ENCODE peak calls at places on chromosome 13, in eight cellular contexts. One of them, this sample, is unnamed. For H3K27me3 and H3K4me1, the result is how much of the 10 kb centered on the place peaks cover.

GRCh38 chr13:50358221-50358620 is 343.0 kb downstream of the KCNRG start:
- DNase-seq in tibial artery: no peak
- DNase-seq in heart right ventricle: peak
- DNase-seq in CD8-positive, alpha-beta memory T cell: no peak
- DNase-seq in foreskin keratinocyte: no peak
- DNase-seq in IMR-90: no peak
- DNase-seq in psoas muscle: no peak
- DNase-seq in transverse colon: no peak
- DNase-seq in this sample: no peak

GRCh38 chr13:26022538-26023292 is 29.1 kb downstream of the SHISA2 start:
- DNase-seq in tibial artery: peak
- DNase-seq in heart right ventricle: peak
- DNase-seq in CD8-positive, alpha-beta memory T cell: no peak
- DNase-seq in foreskin keratinocyte: peak
- DNase-seq in IMR-90: peak
- DNase-seq in psoas muscle: peak
- DNase-seq in transverse colon: no peak
- DNase-seq in this sample: peak

GRCh38 chr13:45055198-45055901 is 65.0 kb upstream of the GTF2F2 start:
- DNase-seq in tibial artery: no peak
- DNase-seq in heart right ventricle: no peak
- DNase-seq in CD8-positive, alpha-beta memory T cell: no peak
- DNase-seq in foreskin keratinocyte: peak
- DNase-seq in IMR-90: peak
- DNase-seq in psoas muscle: no peak
- DNase-seq in transverse colon: peak
- DNase-seq in this sample: no peak

GRCh38 chr13:92224052-92224821 is 825.8 kb downstream of the GPC5 start:
- DNase-seq in tibial artery: no peak
- DNase-seq in heart right ventricle: no peak
- DNase-seq in CD8-positive, alpha-beta memory T cell: no peak
- DNase-seq in foreskin keratinocyte: peak
- DNase-seq in IMR-90: peak
- DNase-seq in psoas muscle: no peak
- DNase-seq in transverse colon: no peak
- DNase-seq in this sample: peak

GRCh38 chr13:60261432-60262351 is 98.0 kb upstream of the DIAPH3 start:
- DNase-seq in tibial artery: no peak
- DNase-seq in heart right ventricle: no peak
- DNase-seq in CD8-positive, alpha-beta memory T cell: no peak
- DNase-seq in foreskin keratinocyte: no peak
- DNase-seq in IMR-90: no peak
- DNase-seq in psoas muscle: no peak
- DNase-seq in transverse colon: no peak
- DNase-seq in this sample: no peak

GRCh38 chr13:45472171-45472705 is 7.5 kb downstream of the COG3 start:
- DNase-seq in tibial artery: no peak
- DNase-seq in heart right ventricle: no peak
- DNase-seq in CD8-positive, alpha-beta memory T cell: no peak
- DNase-seq in foreskin keratinocyte: no peak
- DNase-seq in IMR-90: peak
- DNase-seq in psoas muscle: no peak
- DNase-seq in transverse colon: no peak
- DNase-seq in this sample: no peak

GRCh38 chr13:103078145-103078544 is 11.9 kb upstream of the SLC10A2 start:
- DNase-seq in tibial artery: no peak
- DNase-seq in heart right ventricle: no peak
- DNase-seq in CD8-positive, alpha-beta memory T cell: no peak
- DNase-seq in foreskin keratinocyte: no peak
- DNase-seq in IMR-90: no peak
- DNase-seq in psoas muscle: no peak
- DNase-seq in transverse colon: no peak
- DNase-seq in this sample: no peak

GRCh38 chr13:26867451-26868067 is 107.0 kb upstream of the GPR12 start:
- DNase-seq in tibial artery: no peak
- DNase-seq in heart right ventricle: no peak
- DNase-seq in CD8-positive, alpha-beta memory T cell: no peak
- DNase-seq in foreskin keratinocyte: no peak
- DNase-seq in IMR-90: peak
- DNase-seq in psoas muscle: no peak
- DNase-seq in transverse colon: no peak
- DNase-seq in this sample: peak

GRCh38 chr13:20482818-20483217 is 42.8 kb downstream of the CRYL1 start:
- DNase-seq in tibial artery: no peak
- DNase-seq in heart right ventricle: no peak
- DNase-seq in CD8-positive, alpha-beta memory T cell: no peak
- DNase-seq in foreskin keratinocyte: no peak
- DNase-seq in IMR-90: no peak
- DNase-seq in psoas muscle: no peak
- DNase-seq in transverse colon: no peak
- DNase-seq in this sample: no peak

GRCh38 chr13:25844559-25845434 is 207.0 kb downstream of the SHISA2 start:
- DNase-seq in tibial artery: no peak
- DNase-seq in heart right ventricle: no peak
- DNase-seq in CD8-positive, alpha-beta memory T cell: no peak
- DNase-seq in foreskin keratinocyte: no peak
- DNase-seq in IMR-90: no peak
- DNase-seq in psoas muscle: no peak
- DNase-seq in transverse colon: no peak
- DNase-seq in this sample: no peak

GRCh38 chr13:45500492-45501174 is 35.9 kb downstream of the COG3 start:
- DNase-seq in tibial artery: no peak
- DNase-seq in heart right ventricle: no peak
- DNase-seq in CD8-positive, alpha-beta memory T cell: no peak
- DNase-seq in foreskin keratinocyte: peak
- DNase-seq in IMR-90: peak
- DNase-seq in psoas muscle: no peak
- DNase-seq in transverse colon: no peak
- DNase-seq in this sample: peak

GRCh38 chr13:80572867-80573266 is 231.9 kb upstream of the SPRY2 start:
- DNase-seq in tibial artery: no peak
- DNase-seq in heart right ventricle: no peak
- DNase-seq in CD8-positive, alpha-beta memory T cell: no peak
- DNase-seq in foreskin keratinocyte: no peak
- DNase-seq in IMR-90: no peak
- DNase-seq in psoas muscle: no peak
- DNase-seq in transverse colon: no peak
- DNase-seq in this sample: no peak

GRCh38 chr13:75357576-75358295 is 124.2 kb downstream of the TBC1D4 start:
- DNase-seq in tibial artery: no peak
- DNase-seq in heart right ventricle: no peak
- DNase-seq in CD8-positive, alpha-beta memory T cell: peak
- DNase-seq in foreskin keratinocyte: peak
- DNase-seq in IMR-90: peak
- DNase-seq in psoas muscle: no peak
- DNase-seq in transverse colon: no peak
- DNase-seq in this sample: peak

GRCh38 chr13:68428292-68428691 is 1198.2 kb upstream of the PCDH9 start:
- DNase-seq in tibial artery: no peak
- DNase-seq in heart right ventricle: no peak
- DNase-seq in CD8-positive, alpha-beta memory T cell: no peak
- DNase-seq in foreskin keratinocyte: no peak
- DNase-seq in IMR-90: no peak
- DNase-seq in psoas muscle: no peak
- DNase-seq in transverse colon: no peak
- DNase-seq in this sample: no peak

GRCh38 chr13:44719857-44720671 is 143.9 kb upstream of the TSC22D1 start:
- DNase-seq in tibial artery: peak
- DNase-seq in heart right ventricle: peak
- DNase-seq in CD8-positive, alpha-beta memory T cell: no peak
- DNase-seq in foreskin keratinocyte: peak
- DNase-seq in IMR-90: peak
- DNase-seq in psoas muscle: no peak
- DNase-seq in transverse colon: no peak
- DNase-seq in this sample: peak

GRCh38 chr13:50955807-50956206 is 46.2 kb downstream of the RNASEH2B start:
- DNase-seq in tibial artery: no peak
- DNase-seq in heart right ventricle: no peak
- DNase-seq in CD8-positive, alpha-beta memory T cell: no peak
- DNase-seq in foreskin keratinocyte: no peak
- DNase-seq in IMR-90: no peak
- DNase-seq in psoas muscle: no peak
- DNase-seq in transverse colon: no peak
- DNase-seq in this sample: no peak

GRCh38 chr13:31426395-31426794 is 226.6 kb downstream of the B3GLCT start:
- DNase-seq in tibial artery: no peak
- DNase-seq in heart right ventricle: no peak
- DNase-seq in CD8-positive, alpha-beta memory T cell: no peak
- DNase-seq in foreskin keratinocyte: no peak
- DNase-seq in IMR-90: no peak
- DNase-seq in psoas muscle: no peak
- DNase-seq in transverse colon: no peak
- DNase-seq in this sample: no peak

GRCh38 chr13:31421756-31422155 is 222.0 kb downstream of the B3GLCT start:
- DNase-seq in tibial artery: no peak
- DNase-seq in heart right ventricle: no peak
- DNase-seq in CD8-positive, alpha-beta memory T cell: no peak
- DNase-seq in foreskin keratinocyte: no peak
- DNase-seq in IMR-90: no peak
- DNase-seq in psoas muscle: no peak
- DNase-seq in transverse colon: no peak
- DNase-seq in this sample: no peak

GRCh38 chr13:31427151-31427867 is 227.5 kb downstream of the B3GLCT start:
- DNase-seq in tibial artery: no peak
- DNase-seq in heart right ventricle: no peak
- DNase-seq in CD8-positive, alpha-beta memory T cell: no peak
- DNase-seq in foreskin keratinocyte: no peak
- DNase-seq in IMR-90: no peak
- DNase-seq in psoas muscle: no peak
- DNase-seq in transverse colon: no peak
- DNase-seq in this sample: peak

GRCh38 chr13:31424130-31424729 is 224.5 kb downstream of the B3GLCT start:
- DNase-seq in tibial artery: peak
- DNase-seq in heart right ventricle: peak
- DNase-seq in CD8-positive, alpha-beta memory T cell: peak
- DNase-seq in foreskin keratinocyte: peak
- DNase-seq in IMR-90: peak
- DNase-seq in psoas muscle: peak
- DNase-seq in transverse colon: peak
- DNase-seq in this sample: peak
- H3K27me3 ChIP-seq in tibial artery: under half
- H3K27me3 ChIP-seq in heart right ventricle: under half
- H3K27me3 ChIP-seq in CD8-positive, alpha-beta memory T cell: under half
- H3K27me3 ChIP-seq in foreskin keratinocyte: under half
- H3K27me3 ChIP-seq in IMR-90: under half
- H3K27me3 ChIP-seq in psoas muscle: under half
- H3K27me3 ChIP-seq in transverse colon: under half
- H3K27me3 ChIP-seq in this sample: under half

GRCh38 chr13:48188640-48189039 is 44.4 kb upstream of the ITM2B start:
- DNase-seq in tibial artery: no peak
- DNase-seq in heart right ventricle: no peak
- DNase-seq in CD8-positive, alpha-beta memory T cell: no peak
- DNase-seq in foreskin keratinocyte: no peak
- DNase-seq in IMR-90: no peak
- DNase-seq in psoas muscle: no peak
- DNase-seq in transverse colon: no peak
- DNase-seq in this sample: no peak
- H3K4me1 ChIP-seq in tibial artery: under half
- H3K4me1 ChIP-seq in heart right ventricle: under half
- H3K4me1 ChIP-seq in CD8-positive, alpha-beta memory T cell: half or more
- H3K4me1 ChIP-seq in foreskin keratinocyte: under half
- H3K4me1 ChIP-seq in IMR-90: under half
- H3K4me1 ChIP-seq in psoas muscle: under half
- H3K4me1 ChIP-seq in transverse colon: under half
- H3K4me1 ChIP-seq in this sample: under half

GRCh38 chr13:113863511-113864302 is at the start of gene GAS6:
- DNase-seq in tibial artery: no peak
- DNase-seq in heart right ventricle: peak
- DNase-seq in CD8-positive, alpha-beta memory T cell: no peak
- DNase-seq in foreskin keratinocyte: peak
- DNase-seq in IMR-90: no peak
- DNase-seq in psoas muscle: peak
- DNase-seq in transverse colon: peak
- DNase-seq in this sample: no peak
- H3K27me3 ChIP-seq in tibial artery: under half
- H3K27me3 ChIP-seq in heart right ventricle: under half
- H3K27me3 ChIP-seq in CD8-positive, alpha-beta memory T cell: under half
- H3K27me3 ChIP-seq in foreskin keratinocyte: under half
- H3K27me3 ChIP-seq in IMR-90: under half
- H3K27me3 ChIP-seq in psoas muscle: under half
- H3K27me3 ChIP-seq in transverse colon: under half
- H3K27me3 ChIP-seq in this sample: under half

GRCh38 chr13:106521101-106521799 is 14.2 kb downstream of the EFNB2 start:
- DNase-seq in tibial artery: no peak
- DNase-seq in heart right ventricle: no peak
- DNase-seq in CD8-positive, alpha-beta memory T cell: no peak
- DNase-seq in foreskin keratinocyte: no peak
- DNase-seq in IMR-90: no peak
- DNase-seq in psoas muscle: no peak
- DNase-seq in transverse colon: no peak
- DNase-seq in this sample: no peak
- H3K4me1 ChIP-seq in tibial artery: under half
- H3K4me1 ChIP-seq in heart right ventricle: under half
- H3K4me1 ChIP-seq in CD8-positive, alpha-beta memory T cell: under half
- H3K4me1 ChIP-seq in foreskin keratinocyte: half or more
- H3K4me1 ChIP-seq in IMR-90: under half
- H3K4me1 ChIP-seq in psoas muscle: under half
- H3K4me1 ChIP-seq in transverse colon: under half
- H3K4me1 ChIP-seq in this sample: under half

DNA sequence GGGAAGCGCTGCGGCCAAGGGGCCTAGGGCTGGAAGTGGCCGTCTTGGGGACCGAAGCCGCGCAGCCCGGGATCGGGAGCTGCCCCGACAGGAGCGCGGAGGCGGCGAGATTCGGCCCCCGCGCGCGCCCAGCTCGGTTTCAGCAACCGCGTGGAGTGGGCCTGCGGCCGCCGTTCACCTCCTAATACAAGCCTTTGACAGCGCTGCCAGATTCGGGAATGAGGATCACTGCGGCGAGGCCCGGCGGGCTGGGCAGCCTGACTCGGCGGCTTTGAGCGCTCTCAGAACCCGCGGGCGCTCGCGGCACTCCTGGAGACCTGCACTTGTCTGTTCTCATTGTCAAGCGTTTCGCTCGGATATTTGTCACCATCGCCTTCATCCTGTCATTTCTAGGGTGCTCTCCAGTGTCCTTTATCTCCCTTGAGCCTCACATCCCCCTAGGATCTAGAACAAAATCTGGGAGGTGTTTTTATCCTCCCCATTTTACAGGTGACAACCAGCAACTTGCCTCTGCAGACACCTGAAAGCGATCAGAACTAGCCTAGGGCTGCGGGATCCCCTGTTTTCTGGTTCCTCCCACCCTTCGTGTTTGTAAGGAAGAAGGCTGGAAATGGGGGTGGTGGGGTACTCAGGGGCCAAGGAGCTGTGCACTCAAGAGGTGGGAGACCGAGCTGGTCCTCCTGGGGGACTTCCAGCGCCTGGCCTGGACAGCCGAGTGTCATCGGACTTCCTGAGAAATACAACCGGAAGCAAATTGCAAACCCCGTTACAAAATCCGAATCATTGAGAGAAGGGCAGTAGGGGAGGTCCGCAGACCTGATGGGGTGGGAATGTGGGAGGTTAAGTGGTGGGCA is 1.5 kb upstream of the CDX2 start:
- DNase-seq in tibial artery: no peak
- DNase-seq in heart right ventricle: no peak
- DNase-seq in CD8-positive, alpha-beta memory T cell: no peak
- DNase-seq in foreskin keratinocyte: no peak
- DNase-seq in IMR-90: no peak
- DNase-seq in psoas muscle: no peak
- DNase-seq in transverse colon: no peak
- DNase-seq in this sample: no peak
- H3K27me3 ChIP-seq in tibial artery: under half
- H3K27me3 ChIP-seq in heart right ventricle: half or more
- H3K27me3 ChIP-seq in CD8-positive, alpha-beta memory T cell: under half
- H3K27me3 ChIP-seq in foreskin keratinocyte: half or more
- H3K27me3 ChIP-seq in IMR-90: half or more
- H3K27me3 ChIP-seq in psoas muscle: half or more
- H3K27me3 ChIP-seq in transverse colon: half or more
- H3K27me3 ChIP-seq in this sample: under half

GRCh38 chr13:98443800-98444325 is 133.0 kb downstream of the STK24 start:
- DNase-seq in tibial artery: no peak
- DNase-seq in heart right ventricle: no peak
- DNase-seq in CD8-positive, alpha-beta memory T cell: no peak
- DNase-seq in foreskin keratinocyte: no peak
- DNase-seq in IMR-90: no peak
- DNase-seq in psoas muscle: no peak
- DNase-seq in transverse colon: no peak
- DNase-seq in this sample: no peak
- H3K4me1 ChIP-seq in tibial artery: under half
- H3K4me1 ChIP-seq in heart right ventricle: under half
- H3K4me1 ChIP-seq in CD8-positive, alpha-beta memory T cell: under half
- H3K4me1 ChIP-seq in foreskin keratinocyte: under half
- H3K4me1 ChIP-seq in IMR-90: under half
- H3K4me1 ChIP-seq in psoas muscle: under half
- H3K4me1 ChIP-seq in transverse colon: under half
- H3K4me1 ChIP-seq in this sample: under half